ENCODE peak calls at places on chromosome 9, in five cellular contexts. L, A, F, Y and E are unnamed samples.

GRCh38 chr9:3241290-3241689 is 284.5 kb downstream of the RFX3 start:
- DNase-seq in L (no peak), A (no peak), Y (no peak), F (no peak), E (no peak)

GRCh38 chr9:71634753-71635152 is 133.6 kb downstream of the CEMIP2 start:
- DNase-seq in L (no peak), A (no peak), F (no peak), Y (no peak), E (no peak)

GRCh38 chr9:28456886-28457285 is 883.6 kb upstream of the C9orf72 start:
- DNase-seq in Y (no peak), L (no peak), F (no peak), A (no peak), E (no peak)

GRCh38 chr9:134063088-134063875 is 4.5 kb downstream of the BRD3 start:
- DNase-seq in A (no peak), Y (peak; percentile 14), F (no peak), L (no peak), E (no peak)

GRCh38 chr9:134025606-134026541 is 593 bp downstream of the BRD3OS start:
- DNase-seq in F (no peak), L (peak; percentile 31), A (peak; percentile 22), Y (no peak), E (peak; percentile 80)

GRCh38 chr9:100669968-100670367 is 92.1 kb downstream of the CAVIN4 start:
- DNase-seq in L (no peak), A (no peak), Y (no peak), F (no peak), E (no peak)

GRCh38 chr9:70438341-70438924 is 24.0 kb upstream of the KLF9 start:
- DNase-seq in L (peak; percentile 20), Y (peak; percentile 62), A (peak; percentile 63), F (no peak), E (no peak)

GRCh38 chr9:71587576-71588362 is 180.5 kb downstream of the CEMIP2 start:
- DNase-seq in A (peak; percentile 88), L (no peak), Y (no peak), F (no peak), E (no peak)

GRCh38 chr9:79977510-79978197 is 405.9 kb downstream of the TLE4 start:
- DNase-seq in A (no peak), Y (no peak), L (no peak), F (no peak), E (no peak)

GRCh38 chr9:120579139-120579749 is 723 bp downstream of the CDK5RAP2 start:
- DNase-seq in Y (no peak), A (peak; percentile 38), F (no peak), L (no peak), E (no peak)

GRCh38 chr9:113274474-113275146 is 762 bp downstream of the CDC26 start:
- DNase-seq in L (no peak), F (no peak), Y (no peak), A (peak; percentile 43), E (peak; percentile 30)

GRCh38 chr9:113579270-113580040 is 115.9 kb downstream of the RGS3 start:
- DNase-seq in F (no peak), A (no peak), Y (peak; percentile 63), L (no peak), E (no peak)

GRCh38 chr9:82356131-82356530 is 367.6 kb downstream of the SPATA31D1 start:
- DNase-seq in A (no peak), L (no peak), F (no peak), Y (no peak), E (no peak)

GRCh38 chr9:82354260-82354659 is 365.7 kb downstream of the SPATA31D1 start:
- DNase-seq in A (peak; percentile 97), L (no peak), F (peak; percentile 75), Y (no peak), E (no peak)

DNA sequence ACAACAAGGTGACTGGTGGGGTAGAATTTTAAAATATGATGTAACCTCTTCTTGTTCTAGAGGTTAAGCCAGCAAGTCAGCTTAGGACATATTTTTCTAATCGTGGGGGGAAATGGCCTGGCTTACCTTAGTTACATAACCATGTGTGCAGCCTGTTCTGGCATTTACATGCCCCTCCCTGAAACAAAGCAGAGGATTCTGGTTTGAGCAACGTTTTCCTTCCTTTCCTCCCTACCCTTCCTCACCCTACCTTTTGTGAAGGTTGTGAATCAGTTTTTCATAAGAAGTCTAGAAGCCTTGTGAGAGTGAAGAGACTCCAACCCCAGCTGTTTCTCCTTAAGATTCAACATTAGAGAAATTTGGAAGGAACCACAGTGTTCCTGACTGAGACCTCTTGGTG is 365.1 kb downstream of the SPATA31D1 start:
- DNase-seq in L (no peak), A (no peak), F (no peak), Y (no peak), E (no peak)
- H3K4me3 ChIP-seq in L (no peak overlapping the region), A (no peak overlapping the region), F (no peak overlapping the region), Y (no peak overlapping the region), E (no peak overlapping the region)

GRCh38 chr9:98995059-98995665 is 51.5 kb downstream of the COL15A1 start:
- DNase-seq in F (no peak), A (no peak), L (peak; percentile 47), Y (peak; percentile 75), E (no peak)
- H3K27me3 ChIP-seq in F (peaks cover 1% of the 10 kb centered on the region), A (peaks cover 3% of the 10 kb centered on the region), L (no peaks in the 10 kb centered on the region), Y (no peaks in the 10 kb centered on the region), E (no peaks in the 10 kb centered on the region)

GRCh38 chr9:17219261-17219660 is 84.4 kb downstream of the CNTLN start:
- DNase-seq in F (no peak), A (no peak), L (no peak), Y (no peak), E (no peak)
- TF ChIP-seq CTCF in F (peak; percentile 26), A (peak; percentile 40), L (no peak), Y (no peak), E (no peak)

GRCh38 chr9:694499-695154 is 146.9 kb upstream of the DMRT1 start:
- DNase-seq in F (no peak), Y (no peak), L (no peak), A (peak; percentile 96), E (no peak)
- H3K4me3 ChIP-seq in F (peak overlapping the region; percentile 19), Y (peak overlapping the region; percentile 46), L (no peak overlapping the region), A (peak overlapping the region; percentile 6), E (no peak overlapping the region)

DNA sequence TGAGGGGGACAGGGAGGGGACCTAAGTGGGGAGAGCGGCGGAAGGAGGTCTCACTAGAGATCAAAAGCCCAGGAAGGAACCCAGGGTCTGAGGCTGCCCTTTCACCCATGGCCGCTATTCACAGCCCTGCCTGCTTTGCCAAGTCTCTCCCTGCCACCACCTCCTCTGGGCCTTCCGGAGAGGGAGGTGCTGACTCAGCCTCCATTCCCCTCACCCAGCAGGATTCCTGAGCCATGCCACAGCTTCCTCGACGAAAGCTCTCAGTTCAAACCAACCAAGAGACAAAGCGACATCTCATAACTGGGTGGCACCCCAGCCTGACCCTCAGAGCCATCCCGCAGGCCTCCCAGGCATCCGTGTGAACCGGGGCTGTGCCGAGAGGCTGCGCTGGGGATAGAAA is 36.7 kb downstream of the PAX5 start:
- DNase-seq in L (no peak), Y (no peak), A (no peak), F (no peak), E (no peak)
- H3K27me3 ChIP-seq in L (no peaks in the 10 kb centered on the region), Y (peaks cover 74% of the 10 kb centered on the region), A (peaks cover 5% of the 10 kb centered on the region), F (peaks cover 37% of the 10 kb centered on the region), E (no peaks in the 10 kb centered on the region)

GRCh38 chr9:132183134-132183533 is 21.3 kb downstream of the NTNG2 start:
- DNase-seq in Y (no peak), L (no peak), F (no peak), A (no peak), E (no peak)

GRCh38 chr9:132181796-132182521 is 20.1 kb downstream of the NTNG2 start:
- DNase-seq in A (no peak), Y (peak; percentile 43), L (no peak), F (no peak), E (no peak)

GRCh38 chr9:132183715-132184114 is 21.9 kb downstream of the NTNG2 start:
- DNase-seq in L (no peak), Y (no peak), A (no peak), F (no peak), E (no peak)

GRCh38 chr9:132185164-132186009 is 23.5 kb downstream of the NTNG2 start:
- DNase-seq in A (no peak), L (no peak), Y (no peak), F (no peak), E (no peak)

GRCh38 chr9:132182609-132183073 is 20.8 kb downstream of the NTNG2 start:
- DNase-seq in A (no peak), L (no peak), Y (no peak), F (no peak), E (no peak)
- TF ChIP-seq CTCF in A (peak; percentile 13), L (no peak), Y (no peak), F (peak; percentile 20), E (no peak)

DNA sequence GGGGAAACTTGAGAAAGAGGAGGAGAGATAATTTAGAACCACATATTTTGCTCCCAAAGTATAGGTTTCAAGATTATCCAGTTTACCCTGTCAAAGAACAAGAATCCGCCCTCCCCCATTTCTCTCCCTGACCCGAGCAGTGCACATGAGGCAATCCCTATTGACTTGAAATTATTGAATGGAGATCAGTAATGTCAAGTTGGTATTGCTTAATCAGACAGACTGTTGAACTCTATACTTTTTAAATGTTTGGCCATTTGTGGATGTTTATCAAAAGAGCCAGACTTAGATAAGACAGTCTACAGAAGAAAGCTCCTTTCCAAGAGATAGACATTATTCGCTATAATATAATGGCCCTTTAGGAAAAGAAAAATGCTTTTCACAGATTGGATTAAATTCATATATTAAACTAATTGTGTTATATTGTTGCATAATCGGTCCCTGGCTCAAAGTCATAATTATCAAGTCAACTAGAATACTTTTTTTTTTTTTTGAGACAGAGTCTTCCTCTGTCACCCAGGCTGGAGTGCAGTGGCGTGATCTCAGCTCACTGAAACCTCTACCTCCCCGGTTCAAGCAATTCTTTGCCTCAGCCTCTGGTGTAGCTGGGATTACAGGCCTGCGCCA is 5.3 kb downstream of the SLC25A25 start:
- DNase-seq in Y (no peak), L (no peak), F (no peak), A (no peak), E (no peak)
- H3K4me3 ChIP-seq in Y (no peak overlapping the region), L (no peak overlapping the region), F (no peak overlapping the region), A (no peak overlapping the region), E (no peak overlapping the region)

DNA sequence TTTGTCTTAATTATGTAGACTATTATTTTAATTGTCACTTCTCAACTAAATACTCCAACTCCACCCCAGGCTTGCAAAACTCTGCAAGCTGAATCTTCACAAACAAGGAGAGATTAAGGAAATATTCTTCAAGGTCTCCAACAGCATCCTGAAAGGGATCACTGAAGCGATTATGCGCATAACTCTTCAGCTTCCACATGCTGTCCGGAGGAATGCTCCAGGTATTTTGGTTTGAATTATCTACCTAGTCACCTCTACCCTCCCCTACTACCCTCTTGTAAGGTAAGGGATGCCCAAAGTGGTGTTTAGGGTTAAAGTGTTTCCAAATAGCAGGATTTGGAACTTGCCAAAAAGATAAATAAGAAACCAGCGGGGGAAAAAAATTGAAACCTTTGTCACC is 11.7 kb downstream of the PTCH1 start:
- DNase-seq in F (no peak), Y (no peak), A (no peak), L (no peak), E (no peak)
- H3K27me3 ChIP-seq in F (no peaks in the 10 kb centered on the region), Y (no peaks in the 10 kb centered on the region), A (no peaks in the 10 kb centered on the region), L (no peaks in the 10 kb centered on the region), E (no peaks in the 10 kb centered on the region)